ENCODE peak calls at places on chromosomes 2 and 18, in five cellular contexts. O is pancreas, M is PC-3, Q is endothelial cell of umbilical vein, H is heart right ventricle. N is an unnamed sample.

GRCh38 chr2:9089831-9090230 is 86.3 kb upstream of the MBOAT2 start:
- DNase-seq in O (no peak), M (peak; percentile 39), Q (no peak), H (no peak), N (no peak)

GRCh38 chr2:236972491-236973379 is 113.0 kb upstream of the COPS8 start:
- DNase-seq in O (no peak), M (peak; percentile 86), Q (no peak), H (peak; percentile 44), N (no peak)

GRCh38 chr2:142997254-142997653 is 119.8 kb downstream of the KYNU start:
- DNase-seq in O (no peak), M (no peak), Q (no peak), H (no peak), N (no peak)

GRCh38 chr2:23591111-23591510 is 206.1 kb downstream of the KLHL29 start:
- DNase-seq in O (no peak), M (no peak), Q (no peak), H (no peak), N (no peak)

GRCh38 chr18:68847219-68847860 is 49.5 kb downstream of the CCDC102B start:
- DNase-seq in O (no peak), M (peak; percentile 44), Q (peak; percentile 64), H (no peak), N (no peak)

GRCh38 chr2:162579986-162580385 is 236.1 kb downstream of the GCA start:
- DNase-seq in O (no peak), M (no peak), Q (peak; percentile 60), H (no peak), N (no peak)

GRCh38 chr2:144079808-144080207 is 440.1 kb downstream of the ZEB2 start:
- DNase-seq in O (no peak), M (no peak), Q (no peak), H (no peak), N (no peak)

GRCh38 chr2:169363570-169364150 is 1.3 kb upstream of the LRP2 start:
- DNase-seq in O (peak; percentile 59), M (no peak), Q (peak; percentile 6), H (no peak), N (no peak)

GRCh38 chr2:180063494-180063893 is 56.4 kb upstream of the CWC22 start:
- DNase-seq in O (no peak), M (no peak), Q (no peak), H (no peak), N (no peak)

GRCh38 chr2:168583710-168584521 is 127.8 kb downstream of the CERS6 start:
- DNase-seq in O (no peak), M (peak; percentile 79), Q (peak; percentile 17), H (no peak), N (no peak)

GRCh38 chr2:55115795-55116597 is 65.7 kb upstream of the RTN4 start:
- DNase-seq in O (no peak), M (peak; percentile 85), Q (peak; percentile 54), H (no peak), N (no peak)

GRCh38 chr18:76493213-76494107 is 1.6 kb downstream of the ZNF516 start:
- DNase-seq in O (no peak), M (no peak), Q (peak; percentile 51), H (no peak), N (no peak)

GRCh38 chr2:96150007-96150406 is 4.8 kb upstream of the DUSP2 start:
- DNase-seq in O (no peak), M (no peak), Q (no peak), H (no peak), N (no peak)

GRCh38 chr2:165401285-165401852 is 68.1 kb upstream of the CSRNP3 start:
- DNase-seq in O (no peak), M (peak; percentile 92), Q (peak; percentile 77), H (no peak), N (no peak)

GRCh38 chr2:2699117-2699497 is 368.0 kb upstream of the MYT1L start:
- DNase-seq in O (no peak), M (no peak), Q (no peak), H (no peak), N (no peak)

GRCh38 chr2:120442923-120443571 is 97.1 kb downstream of the INHBB start:
- DNase-seq in O (peak; percentile 91), M (peak; percentile 91), Q (no peak), H (no peak), N (no peak)

GRCh38 chr2:168034586-168034985 is 212.8 kb downstream of the STK39 start:
- DNase-seq in O (no peak), M (no peak), Q (no peak), H (no peak), N (no peak)

GRCh38 chr18:63702660-63703059 is at the start of gene SERPINB11:
- DNase-seq in O (no peak), M (no peak), Q (no peak), H (no peak), N (no peak)

GRCh38 chr2:205060269-205060668 is 515.0 kb downstream of the PARD3B start:
- DNase-seq in O (no peak), M (peak; percentile 67), Q (no peak), H (no peak), N (no peak)

GRCh38 chr2:57869763-57870344 is 176.8 kb upstream of the VRK2 start:
- DNase-seq in O (peak; percentile 18), M (peak; percentile 77), Q (no peak), H (no peak), N (no peak)

GRCh38 chr18:46148810-46149209 is 44.6 kb downstream of the HAUS1 start:
- DNase-seq in O (no peak), M (peak; percentile 67), Q (peak; percentile 66), H (no peak), N (no peak)

GRCh38 chr2:238282861-238283738 is 5.3 kb downstream of the PER2 start:
- DNase-seq in O (peak; percentile 60), M (no peak), Q (no peak), H (no peak), N (no peak)

GRCh38 chr18:79947054-79947755 is 4.2 kb downstream of the SLC66A2 start:
- DNase-seq in O (no peak), M (peak; percentile 68), Q (no peak), H (no peak), N (no peak)

GRCh38 chr2:160306985-160307384 is 106.9 kb upstream of the ITGB6 start:
- DNase-seq in O (no peak), M (no peak), Q (no peak), H (no peak), N (no peak)

GRCh38 chr2:109089602-109090300 is 39.3 kb upstream of the SH3RF3 start:
- DNase-seq in O (no peak), M (peak; percentile 15), Q (peak; percentile 55), H (no peak), N (no peak)

GRCh38 chr18:49731860-49732311 is 81.4 kb downstream of the ACAA2 start:
- DNase-seq in O (no peak), M (no peak), Q (no peak), H (no peak), N (no peak)

GRCh38 chr2:222398446-222398885 is 25.9 kb upstream of the SGPP2 start:
- DNase-seq in O (no peak), M (no peak), Q (no peak), H (no peak), N (no peak)

GRCh38 chr2:229141626-229142025 is 129.5 kb downstream of the PID1 start:
- DNase-seq in O (no peak), M (peak; percentile 65), Q (no peak), H (no peak), N (no peak)

GRCh38 chr2:37614061-37614802 is 57.2 kb downstream of the CDC42EP3 start:
- DNase-seq in O (no peak), M (peak; percentile 45), Q (peak; percentile 26), H (no peak), N (no peak)

GRCh38 chr2:37616674-37616999 is 54.8 kb downstream of the CDC42EP3 start:
- DNase-seq in O (no peak), M (no peak), Q (no peak), H (no peak), N (no peak)

GRCh38 chr2:37615808-37616673 is 55.4 kb downstream of the CDC42EP3 start:
- DNase-seq in O (no peak), M (no peak), Q (peak; percentile 54), H (peak; percentile 40), N (peak; percentile 49)

GRCh38 chr2:37610638-37611289 is 60.7 kb downstream of the CDC42EP3 start:
- DNase-seq in O (no peak), M (no peak), Q (no peak), H (no peak), N (no peak)

DNA sequence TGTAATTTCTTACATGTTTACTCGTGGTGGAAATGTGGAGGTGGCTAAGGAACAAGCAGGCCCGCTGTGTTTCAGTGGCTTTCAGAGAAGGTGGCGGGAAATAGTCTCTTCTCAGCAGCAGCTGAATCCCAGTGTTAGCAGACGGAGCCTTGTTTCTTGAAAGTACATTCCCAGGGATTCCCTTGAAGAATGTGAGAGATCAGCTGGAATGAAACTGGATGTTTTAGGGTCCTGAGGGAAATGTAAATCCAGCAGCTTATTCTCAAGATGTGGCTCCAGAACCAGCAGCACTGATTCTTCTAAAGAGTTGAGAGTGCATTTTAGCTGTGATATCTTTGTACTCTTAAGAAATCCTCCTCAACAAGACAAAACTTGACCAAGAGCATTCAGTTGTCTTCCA is 59.1 kb downstream of the CDC42EP3 start:
- DNase-seq in O (no peak), M (no peak), Q (no peak), H (no peak), N (no peak)
- H3K27me3 ChIP-seq in O (no peaks in the 10 kb centered on the region), M (no peaks in the 10 kb centered on the region), Q (no peaks in the 10 kb centered on the region), H (no peaks in the 10 kb centered on the region), N (no peaks in the 10 kb centered on the region)

DNA sequence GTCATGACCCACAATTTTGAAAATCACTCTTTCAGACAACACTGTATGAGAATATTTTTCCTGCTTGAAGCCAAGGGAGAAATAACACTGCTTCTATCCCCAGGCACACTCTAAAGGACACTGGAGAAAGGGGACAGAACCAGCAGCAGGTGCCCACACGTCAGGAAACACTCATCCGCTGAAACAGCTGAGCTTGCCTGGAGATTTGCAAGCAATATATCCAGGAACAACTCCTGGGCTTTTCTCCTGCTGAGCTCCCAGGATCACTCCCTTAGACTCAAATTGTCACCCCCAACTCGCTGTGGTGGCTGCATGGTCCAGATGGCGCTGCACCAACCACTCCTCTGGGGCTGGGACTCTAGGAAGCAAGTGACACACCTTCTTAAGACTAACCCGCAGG is 186.7 kb downstream of the ARL4C start:
- DNase-seq in O (no peak), M (no peak), Q (no peak), H (no peak), N (no peak)
- TF ChIP-seq CTCF in O (no peak), M (no peak), Q (no peak), H (no peak), N (no peak)

DNA sequence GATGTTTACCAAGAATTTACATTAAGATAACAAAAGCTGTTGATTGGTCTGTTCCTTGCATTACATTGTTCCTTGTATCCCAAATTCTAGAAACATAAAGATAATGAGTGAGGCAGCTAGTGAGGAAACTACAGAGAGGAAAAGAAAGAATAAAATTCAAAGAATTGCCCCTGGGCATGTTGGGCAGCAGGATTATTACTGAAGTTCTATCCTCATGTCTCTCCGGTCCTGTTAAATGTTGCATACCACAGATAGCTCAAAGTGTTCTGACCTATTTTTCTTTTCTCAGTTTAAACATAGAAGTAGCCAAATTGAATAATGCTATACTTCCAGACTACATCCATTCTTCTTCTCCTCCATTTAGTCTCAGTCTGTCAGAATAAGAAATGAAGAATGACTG is 58.2 kb upstream of the DYNC1I2 start:
- DNase-seq in O (no peak), M (no peak), Q (no peak), H (no peak), N (no peak)
- H3K9me3 ChIP-seq in O (no peaks in the 10 kb centered on the region), M (no peaks in the 10 kb centered on the region), Q (no peaks in the 10 kb centered on the region), H (peaks cover 31% of the 10 kb centered on the region), N (no peaks in the 10 kb centered on the region)

DNA sequence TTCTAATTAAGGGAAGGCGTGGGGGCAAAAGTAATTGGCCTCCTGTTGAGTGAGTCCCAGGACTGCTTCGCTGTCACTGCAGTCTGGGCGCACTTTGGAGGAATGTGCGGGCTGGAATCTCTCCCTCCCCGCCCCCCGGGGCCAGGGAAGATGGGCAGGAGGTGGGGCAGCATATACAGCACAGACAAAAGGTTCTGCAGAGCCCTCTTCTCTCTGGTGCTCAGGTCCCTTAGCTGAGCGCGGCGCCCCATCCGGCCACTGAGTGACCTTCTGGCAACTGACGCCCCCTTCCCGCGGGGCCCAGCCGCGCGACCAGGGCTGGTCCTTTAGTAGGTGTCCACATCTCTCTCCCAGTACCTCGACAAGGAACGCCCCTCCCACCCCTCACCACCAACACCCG is 685.8 kb downstream of the NRXN1 start:
- DNase-seq in O (peak; percentile 27), M (no peak), Q (no peak), H (no peak), N (no peak)
- H3K27me3 ChIP-seq in O (no peaks in the 10 kb centered on the region), M (peaks cover 31% of the 10 kb centered on the region), Q (peaks cover 20% of the 10 kb centered on the region), H (peaks cover 68% of the 10 kb centered on the region), N (no peaks in the 10 kb centered on the region)